ENCODE peak calls at places on chromosomes 7 and 10, in four cellular contexts. J is AG09309, Y is B cell, V is PC-9. F is an unnamed sample.

GRCh38 chr7:45402480-45403218 is 171.5 kb upstream of the ADCY1 start:
- DNase-seq in J (peak; percentile 4), Y (no peak), V (no peak), F (peak; percentile 63)

GRCh38 chr10:24249829-24250415 is 41.0 kb downstream of the KIAA1217 start:
- DNase-seq in J (no peak), Y (no peak), V (peak; percentile 51), F (no peak)

GRCh38 chr7:116327751-116328150 is 117.4 kb downstream of the TES start:
- DNase-seq in J (no peak), Y (no peak), V (no peak), F (no peak)

GRCh38 chr7:73721237-73721848 is 1.9 kb upstream of the STX1A start:
- DNase-seq in J (no peak), Y (no peak), V (no peak), F (no peak)

GRCh38 chr10:127243490-127244272 is 47.3 kb upstream of the INSYN2A start:
- DNase-seq in J (no peak), Y (no peak), V (no peak), F (no peak)

GRCh38 chr10:60428387-60428737 is 38.7 kb upstream of the ANK3 start:
- DNase-seq in J (no peak), Y (no peak), V (no peak), F (no peak)

GRCh38 chr10:79045566-79046175 is 23.1 kb upstream of the ZMIZ1 start:
- DNase-seq in J (no peak), Y (peak; percentile 14), V (no peak), F (no peak)

GRCh38 chr10:124403548-124403947 is 15.2 kb downstream of the OAT start:
- DNase-seq in J (peak; percentile 47), Y (peak; percentile 52), V (peak; percentile 65), F (peak; percentile 78)

GRCh38 chr7:99379043-99379577 is 4.6 kb downstream of the ARPC1B start:
- DNase-seq in J (peak; percentile 91), Y (peak; percentile 56), V (no peak), F (peak; percentile 65)

GRCh38 chr7:57641521-57642067 is 191.6 kb downstream of the ZNF716 start:
- DNase-seq in J (no peak), Y (no peak), V (no peak), F (no peak)

GRCh38 chr7:155951554-155952158 is 139.4 kb upstream of the SHH start:
- DNase-seq in J (no peak), Y (no peak), V (peak; percentile 100), F (no peak)

GRCh38 chr7:73364006-73364728 is 36.2 kb downstream of the FKBP6 start:
- DNase-seq in J (no peak), Y (no peak), V (no peak), F (no peak)

GRCh38 chr7:128777156-128778123 is 1.8 kb upstream of the OPN1SW start:
- DNase-seq in J (no peak), Y (no peak), V (no peak), F (no peak)

GRCh38 chr7:22572937-22573336 is 72.9 kb upstream of the STEAP1B start:
- DNase-seq in J (peak; percentile 100), Y (no peak), V (peak; percentile 100), F (no peak)

GRCh38 chr10:97974108-97974507 is 56.3 kb downstream of the CRTAC1 start:
- DNase-seq in J (no peak), Y (no peak), V (no peak), F (no peak)

DNA sequence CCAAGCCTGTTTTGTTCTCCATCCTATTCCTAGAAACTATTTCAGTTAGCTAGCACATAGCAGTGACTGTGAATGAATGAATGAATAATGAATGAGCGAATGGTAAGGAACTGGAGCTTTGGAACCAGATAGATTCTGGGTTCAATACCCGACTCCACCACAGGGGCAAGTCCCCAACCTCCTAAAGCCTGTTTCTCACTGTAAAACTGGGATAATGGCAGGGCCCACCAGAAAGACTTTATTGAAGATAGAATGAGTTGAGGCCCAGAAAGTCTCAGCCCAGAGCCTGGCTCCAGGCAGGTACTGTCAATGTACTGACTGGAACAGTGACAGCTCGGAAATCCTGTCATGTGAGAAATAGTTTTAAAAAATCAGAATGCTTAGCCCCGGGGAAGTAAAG is 1.1 kb upstream of the CDH23 start:
- DNase-seq in J (no peak), Y (no peak), V (no peak), F (no peak)
- TF ChIP-seq CTCF in J (peak; percentile 6), Y (peak; percentile 5), V (no peak), F (no peak)

GRCh38 chr10:99855479-99856071 is 73.1 kb downstream of the ABCC2 start:
- DNase-seq in J (no peak), Y (no peak), V (no peak), F (no peak)

GRCh38 chr10:99854860-99855259 is 72.4 kb downstream of the ABCC2 start:
- DNase-seq in J (peak; percentile 67), Y (no peak), V (no peak), F (no peak)

GRCh38 chr10:99860466-99860865 is 78.0 kb downstream of the ABCC2 start:
- DNase-seq in J (no peak), Y (no peak), V (no peak), F (no peak)

GRCh38 chr10:99858849-99859248 is 76.4 kb downstream of the ABCC2 start:
- DNase-seq in J (no peak), Y (no peak), V (no peak), F (no peak)

GRCh38 chr10:99859585-99859984 is 77.1 kb downstream of the ABCC2 start:
- DNase-seq in J (no peak), Y (no peak), V (no peak), F (no peak)
- TF ChIP-seq CTCF in J (peak; percentile 24), Y (no peak), V (peak; percentile 46), F (peak; percentile 21)

GRCh38 chr10:91389636-91390512 is 20.3 kb upstream of the HECTD2 start:
- DNase-seq in J (no peak), Y (no peak), V (no peak), F (peak; percentile 41)
- TF ChIP-seq CTCF in J (peak; percentile 47), Y (peak; percentile 84), V (peak; percentile 72), F (peak; percentile 68)

GRCh38 chr10:49417311-49418052 is 21.6 kb upstream of the DRGX start:
- DNase-seq in J (no peak), Y (no peak), V (no peak), F (no peak)

GRCh38 chr10:49419005-49419404 is 23.1 kb upstream of the DRGX start:
- DNase-seq in J (no peak), Y (no peak), V (peak; percentile 99), F (no peak)

GRCh38 chr10:49415846-49416245 is 20.0 kb upstream of the DRGX start:
- DNase-seq in J (no peak), Y (no peak), V (no peak), F (no peak)

GRCh38 chr10:49418053-49418326 is 22.1 kb upstream of the DRGX start:
- DNase-seq in J (no peak), Y (no peak), V (no peak), F (no peak)

DNA sequence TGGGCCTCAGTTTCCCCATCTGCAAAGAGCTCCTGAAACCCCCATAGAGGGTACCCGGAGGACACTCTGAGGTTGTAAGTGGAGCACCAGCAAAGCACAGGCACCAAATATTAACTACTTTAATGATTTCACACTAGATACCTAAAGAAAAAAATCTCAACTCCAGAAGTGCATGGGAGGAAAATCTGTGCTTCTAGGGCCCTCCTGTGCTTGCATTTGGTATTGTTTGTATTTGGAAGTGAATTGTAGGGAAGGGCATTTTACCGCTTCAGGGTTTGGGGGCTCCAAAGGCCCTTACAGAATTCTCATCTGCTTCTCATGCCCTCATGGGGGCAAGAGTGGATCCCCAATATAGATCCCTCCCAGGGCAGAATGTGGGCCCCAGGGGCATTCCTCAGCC is 22.4 kb upstream of the DRGX start:
- DNase-seq in J (no peak), Y (no peak), V (no peak), F (peak; percentile 9)
- TF ChIP-seq CTCF in J (peak; percentile 4), Y (no peak), V (peak; percentile 47), F (no peak)

DNA sequence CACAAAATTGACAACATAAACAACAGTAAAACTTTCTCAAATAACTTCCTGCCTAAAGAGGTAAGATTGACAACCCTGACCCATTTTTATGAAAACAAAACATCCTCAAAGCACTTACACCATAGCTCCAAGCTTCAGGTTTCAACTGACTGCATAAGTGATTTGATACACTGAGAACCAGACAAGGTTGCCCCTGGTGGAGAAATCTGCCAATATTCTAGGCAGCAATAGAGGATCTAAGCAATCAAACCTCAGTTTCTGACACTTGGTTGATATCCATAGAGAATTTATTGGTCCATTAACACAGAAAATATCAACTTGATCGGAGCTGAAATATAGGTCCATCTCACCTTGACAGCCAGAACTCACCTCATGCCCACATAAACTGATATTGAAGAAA is 147.8 kb downstream of the ELAPOR2 start:
- DNase-seq in J (no peak), Y (no peak), V (no peak), F (no peak)
- TF ChIP-seq CTCF in J (no peak), Y (no peak), V (peak; percentile 41), F (peak; percentile 8)

GRCh38 chr10:54496852-54497251 is 304.2 kb downstream of the PCDH15 start:
- DNase-seq in J (no peak), Y (no peak), V (no peak), F (no peak)

GRCh38 chr10:54501919-54502318 is 299.1 kb downstream of the PCDH15 start:
- DNase-seq in J (no peak), Y (no peak), V (no peak), F (no peak)
- TF ChIP-seq CTCF in J (no peak), Y (no peak), V (no peak), F (no peak)

GRCh38 chr7:36283711-36284130 is 105.9 kb upstream of the ANLN start:
- DNase-seq in J (no peak), Y (peak; percentile 77), V (no peak), F (peak; percentile 55)
- TF ChIP-seq CTCF in J (no peak), Y (no peak), V (no peak), F (peak; percentile 0)

DNA sequence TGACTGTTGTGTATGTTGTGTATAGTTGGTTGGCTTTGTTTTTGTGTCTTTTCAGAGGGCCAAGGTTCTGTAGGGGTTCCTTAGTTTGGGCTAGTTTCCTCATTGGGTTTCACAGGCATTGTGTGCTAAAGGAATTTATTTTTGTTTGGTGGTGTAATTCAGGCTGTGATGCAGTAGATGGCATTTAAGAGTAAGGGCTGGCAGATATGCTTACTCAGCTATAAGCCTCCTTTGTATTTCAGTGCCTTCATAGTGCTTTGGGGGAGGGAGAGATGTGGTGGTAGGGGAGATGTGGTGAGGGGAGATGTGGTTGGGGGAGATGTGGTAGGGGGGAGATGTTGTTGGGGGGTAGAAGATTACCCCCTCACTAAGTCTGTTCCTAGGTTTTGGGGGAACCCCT is 91.7 kb downstream of the SLC25A40 start:
- DNase-seq in J (no peak), Y (no peak), V (no peak), F (no peak)
- TF ChIP-seq CTCF in J (no peak), Y (no peak), V (no peak), F (peak; percentile 17)

DNA sequence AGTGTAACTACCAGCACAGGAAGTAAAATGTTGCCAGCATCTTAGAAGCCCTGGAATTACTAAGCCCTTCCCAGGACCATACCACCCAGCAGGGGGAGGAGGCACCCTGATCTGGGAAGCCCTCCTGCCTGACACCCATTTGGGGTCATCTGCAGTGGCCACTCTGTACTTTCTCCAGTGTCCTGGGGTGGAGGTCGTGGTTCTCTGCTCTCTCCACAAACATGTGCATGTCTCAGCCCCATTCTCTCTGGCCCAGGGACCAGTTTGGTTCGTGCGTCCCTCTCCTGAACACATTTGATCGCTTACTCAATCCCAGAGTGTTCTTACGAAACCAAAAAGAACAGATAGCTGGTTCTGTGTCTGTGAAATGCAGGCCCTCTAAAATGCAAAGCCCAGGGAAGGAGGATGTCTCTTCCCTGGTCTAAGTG is 9.4 kb upstream of the LRRC27 start:
- DNase-seq in J (peak; percentile 41), Y (no peak), V (no peak), F (no peak)
- TF ChIP-seq CTCF in J (peak; percentile 58), Y (no peak), V (no peak), F (no peak)

GRCh38 chr10:63987212-63987611 is 466.0 kb downstream of the REEP3 start:
- DNase-seq in J (no peak), Y (no peak), V (no peak), F (no peak)
- TF ChIP-seq CTCF in J (no peak), Y (peak; percentile 14), V (no peak), F (no peak)